ENCODE peak calls at places on chromosomes 3 and 15, in four cellular contexts. R is cardiac septum; N is M059J; M is activated naive CD8-positive, alpha-beta T cell treated with anti-CD3 and anti-CD28 coated beads, Interleukin-2, amount 50 U/mL, for 24 hours. O is an unnamed sample.

GRCh38 chr3:11136871-11137626 is 17.2 kb upstream of the HRH1 start:
- DNase-seq in R (no peak), N (peak; percentile 99), M (no peak), O (no peak)

GRCh38 chr3:30611613-30612421 is 5.4 kb downstream of the TGFBR2 start:
- DNase-seq in R (no peak), N (peak; percentile 82), M (no peak), O (no peak)

GRCh38 chr3:152524198-152525140 is 255.7 kb downstream of the MBNL1 start:
- DNase-seq in R (no peak), N (peak; percentile 63), M (peak; percentile 46), O (no peak)

GRCh38 chr3:195711813-195712534 is 8.8 kb upstream of the MUC20 start:
- DNase-seq in R (no peak), N (no peak), M (no peak), O (no peak)

GRCh38 chr3:71709908-71710511 is 15.2 kb downstream of the EIF4E3 start:
- DNase-seq in R (no peak), N (no peak), M (no peak), O (no peak)

GRCh38 chr3:141929341-141929995 is 53.0 kb downstream of the ATP1B3 start:
- DNase-seq in R (no peak), N (no peak), M (no peak), O (no peak)

GRCh38 chr3:56754753-56755365 is 46.9 kb downstream of the ARHGEF3 start:
- DNase-seq in R (no peak), N (no peak), M (peak; percentile 25), O (no peak)

GRCh38 chr3:46517016-46517770 is 19.4 kb downstream of the RTP3 start:
- DNase-seq in R (no peak), N (peak; percentile 94), M (no peak), O (no peak)

GRCh38 chr3:188126271-188126670 is 27.7 kb upstream of the LPP start:
- DNase-seq in R (no peak), N (no peak), M (no peak), O (no peak)

GRCh38 chr3:97057365-97057764 is 243.0 kb downstream of the EPHA6 start:
- DNase-seq in R (no peak), N (no peak), M (no peak), O (no peak)

GRCh38 chr15:80152896-80153876 is at the start of gene FAH:
- DNase-seq in R (peak; percentile 89), N (peak; percentile 67), M (peak; percentile 55), O (peak; percentile 32)

GRCh38 chr3:99720985-99721632 is 82.7 kb downstream of the COL8A1 start:
- DNase-seq in R (no peak), N (peak; percentile 79), M (no peak), O (no peak)

GRCh38 chr3:71456155-71456554 is 127.4 kb downstream of the FOXP1 start:
- DNase-seq in R (no peak), N (no peak), M (no peak), O (no peak)

GRCh38 chr3:129412542-129413198 is 15.8 kb downstream of the EFCAB12 start:
- DNase-seq in R (no peak), N (no peak), M (no peak), O (no peak)

GRCh38 chr3:52827866-52828376 is 2.6 kb downstream of the ITIH4 start:
- DNase-seq in R (no peak), N (no peak), M (no peak), O (no peak)

GRCh38 chr15:85543741-85544155 is 163.3 kb downstream of the AKAP13 start:
- DNase-seq in R (peak; percentile 91), N (no peak), M (peak; percentile 33), O (peak; percentile 15)

GRCh38 chr3:71104090-71104489 is 479.4 kb downstream of the FOXP1 start:
- DNase-seq in R (no peak), N (peak; percentile 80), M (no peak), O (no peak)

GRCh38 chr3:156551261-156551660 is 3.7 kb downstream of the SSR3 start:
- DNase-seq in R (no peak), N (peak; percentile 48), M (no peak), O (no peak)

GRCh38 chr3:45819543-45819942 is 22.4 kb downstream of the LZTFL1 start:
- DNase-seq in R (no peak), N (peak; percentile 16), M (no peak), O (no peak)

GRCh38 chr15:23467110-23467600 is 20.1 kb upstream of the GOLGA6L2 start:
- DNase-seq in R (no peak), N (peak; percentile 28), M (no peak), O (no peak)

GRCh38 chr3:11346416-11346815 is 74.2 kb downstream of the ATG7 start:
- DNase-seq in R (no peak), N (peak; percentile 7), M (no peak), O (no peak)

GRCh38 chr15:52098328-52098727 is 14.2 kb downstream of the BCL2L10 start:
- DNase-seq in R (no peak), N (no peak), M (no peak), O (no peak)

GRCh38 chr3:2303567-2303966 is 204.9 kb downstream of the CNTN4 start:
- DNase-seq in R (no peak), N (peak; percentile 2), M (no peak), O (no peak)

GRCh38 chr15:61396235-61396927 is 167.3 kb upstream of the RORA start:
- DNase-seq in R (no peak), N (no peak), M (no peak), O (no peak)